ENCODE peak calls at places on chromosomes 5 and 9, in nine cellular contexts. One of them, this sample, is unnamed.
A peak's percentile ranks its signal among the peaks of the same experiment; 100 is the strongest.

GRCh38 chr9:128718475-128718874 is 5.5 kb downstream of the ZDHHC12 start:
- DNase-seq in transverse colon: no peak
- DNase-seq in adrenal gland: no peak
- DNase-seq in Peyer's patch: peak; percentile 54
- DNase-seq in A549: no peak
- DNase-seq in K562: no peak
- DNase-seq in breast epithelium: no peak
- DNase-seq in stomach: no peak
- DNase-seq in right lobe of liver: no peak
- DNase-seq in this sample: no peak

GRCh38 chr5:6404129-6404528 is 25.8 kb upstream of the MED10 start:
- DNase-seq in transverse colon: no peak
- DNase-seq in K562: no peak
- DNase-seq in right lobe of liver: no peak
- DNase-seq in A549: no peak
- DNase-seq in breast epithelium: no peak
- DNase-seq in adrenal gland: no peak
- DNase-seq in Peyer's patch: no peak
- DNase-seq in stomach: no peak
- DNase-seq in this sample: no peak

GRCh38 chr5:114237766-114238165 is 124.1 kb upstream of the KCNN2 start:
- DNase-seq in adrenal gland: no peak
- DNase-seq in K562: no peak
- DNase-seq in transverse colon: no peak
- DNase-seq in right lobe of liver: no peak
- DNase-seq in A549: peak; percentile 2
- DNase-seq in stomach: no peak
- DNase-seq in Peyer's patch: no peak
- DNase-seq in breast epithelium: no peak
- DNase-seq in this sample: no peak

GRCh38 chr5:157086751-157087359 is 22.0 kb downstream of the HAVCR2 start:
- DNase-seq in stomach: no peak
- DNase-seq in breast epithelium: no peak
- DNase-seq in adrenal gland: no peak
- DNase-seq in A549: no peak
- DNase-seq in right lobe of liver: no peak
- DNase-seq in transverse colon: no peak
- DNase-seq in K562: no peak
- DNase-seq in Peyer's patch: no peak
- DNase-seq in this sample: peak; percentile 4

GRCh38 chr9:137492464-137493162 is 33.5 kb upstream of the NSMF start:
- DNase-seq in right lobe of liver: no peak
- DNase-seq in A549: peak; percentile 58
- DNase-seq in breast epithelium: no peak
- DNase-seq in Peyer's patch: peak; percentile 63
- DNase-seq in transverse colon: peak; percentile 31
- DNase-seq in K562: peak; percentile 99
- DNase-seq in adrenal gland: no peak
- DNase-seq in stomach: no peak
- DNase-seq in this sample: no peak

GRCh38 chr9:2613730-2614271 is 7.8 kb upstream of the VLDLR start:
- DNase-seq in A549: no peak
- DNase-seq in Peyer's patch: no peak
- DNase-seq in transverse colon: no peak
- DNase-seq in breast epithelium: no peak
- DNase-seq in adrenal gland: no peak
- DNase-seq in K562: no peak
- DNase-seq in right lobe of liver: no peak
- DNase-seq in stomach: no peak
- DNase-seq in this sample: no peak

GRCh38 chr9:4859035-4859434 is 66.3 kb downstream of the RCL1 start:
- DNase-seq in right lobe of liver: peak; percentile 31
- DNase-seq in A549: no peak
- DNase-seq in breast epithelium: no peak
- DNase-seq in stomach: no peak
- DNase-seq in K562: no peak
- DNase-seq in transverse colon: no peak
- DNase-seq in adrenal gland: no peak
- DNase-seq in Peyer's patch: no peak
- DNase-seq in this sample: no peak

GRCh38 chr5:107670927-107671741 is at the start of gene EFNA5:
- DNase-seq in stomach: peak; percentile 46
- DNase-seq in right lobe of liver: peak; percentile 29
- DNase-seq in Peyer's patch: peak; percentile 54
- DNase-seq in K562: no peak
- DNase-seq in transverse colon: peak; percentile 41
- DNase-seq in breast epithelium: peak; percentile 56
- DNase-seq in adrenal gland: peak; percentile 27
- DNase-seq in A549: peak; percentile 30
- DNase-seq in this sample: peak; percentile 37

GRCh38 chr9:136529516-136530471 is 16.1 kb downstream of the NOTCH1 start:
- DNase-seq in transverse colon: no peak
- DNase-seq in adrenal gland: no peak
- DNase-seq in stomach: no peak
- DNase-seq in K562: no peak
- DNase-seq in A549: no peak
- DNase-seq in right lobe of liver: no peak
- DNase-seq in breast epithelium: no peak
- DNase-seq in Peyer's patch: no peak
- DNase-seq in this sample: no peak

GRCh38 chr5:159459132-159459627 is 128.9 kb upstream of the IL12B start:
- DNase-seq in breast epithelium: no peak
- DNase-seq in K562: no peak
- DNase-seq in adrenal gland: no peak
- DNase-seq in stomach: no peak
- DNase-seq in A549: no peak
- DNase-seq in transverse colon: no peak
- DNase-seq in Peyer's patch: no peak
- DNase-seq in right lobe of liver: no peak
- DNase-seq in this sample: no peak

GRCh38 chr5:159463590-159464321 is 133.5 kb upstream of the IL12B start:
- DNase-seq in Peyer's patch: no peak
- DNase-seq in transverse colon: no peak
- DNase-seq in stomach: no peak
- DNase-seq in right lobe of liver: no peak
- DNase-seq in adrenal gland: no peak
- DNase-seq in breast epithelium: no peak
- DNase-seq in K562: no peak
- DNase-seq in A549: peak; percentile 69
- DNase-seq in this sample: no peak

GRCh38 chr5:159458217-159458711 is 128.0 kb upstream of the IL12B start:
- DNase-seq in A549: no peak
- DNase-seq in breast epithelium: no peak
- DNase-seq in K562: no peak
- DNase-seq in stomach: no peak
- DNase-seq in Peyer's patch: no peak
- DNase-seq in adrenal gland: no peak
- DNase-seq in right lobe of liver: no peak
- DNase-seq in transverse colon: no peak
- DNase-seq in this sample: no peak

GRCh38 chr5:159456722-159457462 is 126.6 kb upstream of the IL12B start:
- DNase-seq in K562: no peak
- DNase-seq in transverse colon: no peak
- DNase-seq in A549: peak; percentile 35
- DNase-seq in breast epithelium: no peak
- DNase-seq in adrenal gland: no peak
- DNase-seq in stomach: no peak
- DNase-seq in Peyer's patch: no peak
- DNase-seq in right lobe of liver: no peak
- DNase-seq in this sample: no peak

DNA sequence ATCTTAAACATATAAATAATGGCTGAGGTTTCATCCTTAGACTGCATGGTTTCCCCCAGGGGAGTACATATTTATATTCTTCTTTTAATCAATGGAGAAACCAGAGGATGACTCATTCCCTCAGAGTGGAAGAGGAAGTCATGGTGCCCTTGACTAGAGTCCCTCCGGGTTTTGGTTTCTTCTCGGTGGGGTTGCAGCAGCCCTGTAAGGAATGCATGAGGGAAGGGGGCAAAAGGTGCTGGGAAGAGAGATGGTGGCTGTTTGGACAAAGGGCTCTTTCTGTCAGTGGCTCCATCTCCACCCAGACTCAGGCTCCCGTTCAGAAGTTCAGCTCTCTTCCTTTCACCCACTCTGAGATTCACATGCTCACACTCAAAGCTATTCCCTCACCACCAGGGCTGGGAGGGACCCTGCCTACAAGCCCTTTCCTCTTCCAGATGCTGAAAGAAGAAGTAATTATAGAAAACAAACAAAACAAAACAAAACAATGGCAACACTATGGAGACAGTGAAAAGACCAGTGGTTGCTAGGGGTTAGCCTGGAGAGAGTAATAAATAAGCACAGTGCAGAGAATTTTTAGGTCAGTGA is 129.8 kb upstream of the IL12B start:
- DNase-seq in stomach: no peak
- DNase-seq in adrenal gland: no peak
- DNase-seq in K562: no peak
- DNase-seq in breast epithelium: no peak
- DNase-seq in right lobe of liver: no peak
- DNase-seq in transverse colon: no peak
- DNase-seq in A549: no peak
- DNase-seq in Peyer's patch: no peak
- DNase-seq in this sample: no peak
- H3K4me3 ChIP-seq in stomach: no peak overlapping the region
- H3K4me3 ChIP-seq in adrenal gland: no peak overlapping the region
- H3K4me3 ChIP-seq in K562: no peak overlapping the region
- H3K4me3 ChIP-seq in breast epithelium: no peak overlapping the region
- H3K4me3 ChIP-seq in right lobe of liver: no peak overlapping the region
- H3K4me3 ChIP-seq in transverse colon: no peak overlapping the region
- H3K4me3 ChIP-seq in A549: no peak overlapping the region
- H3K4me3 ChIP-seq in Peyer's patch: no peak overlapping the region
- H3K4me3 ChIP-seq in this sample: no peak overlapping the region

GRCh38 chr5:672329-673139 is 20.6 kb downstream of the TPPP start:
- DNase-seq in A549: peak; percentile 95
- DNase-seq in Peyer's patch: peak; percentile 92
- DNase-seq in breast epithelium: peak; percentile 95
- DNase-seq in transverse colon: peak; percentile 78
- DNase-seq in adrenal gland: peak; percentile 50
- DNase-seq in right lobe of liver: peak; percentile 69
- DNase-seq in stomach: peak; percentile 64
- DNase-seq in K562: peak; percentile 52
- DNase-seq in this sample: peak; percentile 88

GRCh38 chr5:669842-670395 is 23.2 kb downstream of the TPPP start:
- DNase-seq in breast epithelium: peak; percentile 47
- DNase-seq in adrenal gland: no peak
- DNase-seq in A549: no peak
- DNase-seq in right lobe of liver: no peak
- DNase-seq in stomach: no peak
- DNase-seq in Peyer's patch: no peak
- DNase-seq in transverse colon: no peak
- DNase-seq in K562: no peak
- DNase-seq in this sample: no peak

GRCh38 chr5:670396-671270 is 22.5 kb downstream of the TPPP start:
- DNase-seq in Peyer's patch: no peak
- DNase-seq in right lobe of liver: no peak
- DNase-seq in A549: no peak
- DNase-seq in transverse colon: no peak
- DNase-seq in adrenal gland: no peak
- DNase-seq in breast epithelium: peak; percentile 49
- DNase-seq in K562: no peak
- DNase-seq in stomach: no peak
- DNase-seq in this sample: peak; percentile 86

GRCh38 chr5:673140-673836 is 19.9 kb downstream of the TPPP start:
- DNase-seq in right lobe of liver: no peak
- DNase-seq in K562: no peak
- DNase-seq in breast epithelium: peak; percentile 51
- DNase-seq in Peyer's patch: no peak
- DNase-seq in stomach: no peak
- DNase-seq in transverse colon: no peak
- DNase-seq in A549: no peak
- DNase-seq in adrenal gland: no peak
- DNase-seq in this sample: no peak

GRCh38 chr5:671459-672328 is 21.5 kb downstream of the TPPP start:
- DNase-seq in transverse colon: peak; percentile 80
- DNase-seq in breast epithelium: peak; percentile 82
- DNase-seq in adrenal gland: peak; percentile 73
- DNase-seq in K562: peak; percentile 81
- DNase-seq in Peyer's patch: peak; percentile 89
- DNase-seq in A549: peak; percentile 74
- DNase-seq in stomach: peak; percentile 78
- DNase-seq in right lobe of liver: peak; percentile 77
- DNase-seq in this sample: peak; percentile 59
- TF ChIP-seq POLR2A in transverse colon: no peak
- TF ChIP-seq POLR2A in breast epithelium: no peak
- TF ChIP-seq POLR2A in adrenal gland: peak; percentile 6
- TF ChIP-seq POLR2A in K562: peak; percentile 55
- TF ChIP-seq POLR2A in Peyer's patch: no peak
- TF ChIP-seq POLR2A in A549: no peak
- TF ChIP-seq POLR2A in stomach: no peak
- TF ChIP-seq POLR2A in right lobe of liver: no peak
- TF ChIP-seq POLR2A in this sample: no peak

GRCh38 chr9:35687306-35687705 is 2.4 kb downstream of the TPM2 start:
- DNase-seq in right lobe of liver: no peak
- DNase-seq in A549: no peak
- DNase-seq in adrenal gland: no peak
- DNase-seq in K562: no peak
- DNase-seq in breast epithelium: no peak
- DNase-seq in transverse colon: no peak
- DNase-seq in stomach: no peak
- DNase-seq in Peyer's patch: no peak
- DNase-seq in this sample: no peak

GRCh38 chr9:35686222-35687203 is 3.2 kb downstream of the TPM2 start:
- DNase-seq in transverse colon: no peak
- DNase-seq in Peyer's patch: no peak
- DNase-seq in breast epithelium: no peak
- DNase-seq in K562: no peak
- DNase-seq in right lobe of liver: no peak
- DNase-seq in adrenal gland: peak; percentile 52
- DNase-seq in A549: no peak
- DNase-seq in stomach: no peak
- DNase-seq in this sample: no peak

GRCh38 chr9:35684921-35685320 is 4.8 kb downstream of the TPM2 start:
- DNase-seq in A549: no peak
- DNase-seq in Peyer's patch: no peak
- DNase-seq in right lobe of liver: peak; percentile 8
- DNase-seq in breast epithelium: no peak
- DNase-seq in stomach: no peak
- DNase-seq in transverse colon: no peak
- DNase-seq in K562: no peak
- DNase-seq in adrenal gland: no peak
- DNase-seq in this sample: no peak

GRCh38 chr9:35683323-35683722 is 6.4 kb downstream of the TPM2 start:
- DNase-seq in breast epithelium: no peak
- DNase-seq in adrenal gland: no peak
- DNase-seq in transverse colon: no peak
- DNase-seq in A549: no peak
- DNase-seq in stomach: no peak
- DNase-seq in Peyer's patch: no peak
- DNase-seq in K562: no peak
- DNase-seq in right lobe of liver: no peak
- DNase-seq in this sample: no peak

GRCh38 chr9:35685506-35685905 is 4.2 kb downstream of the TPM2 start:
- DNase-seq in breast epithelium: no peak
- DNase-seq in adrenal gland: no peak
- DNase-seq in K562: no peak
- DNase-seq in Peyer's patch: no peak
- DNase-seq in right lobe of liver: peak; percentile 15
- DNase-seq in stomach: no peak
- DNase-seq in transverse colon: no peak
- DNase-seq in A549: no peak
- DNase-seq in this sample: no peak
- H3K4me3 ChIP-seq in breast epithelium: peak overlapping the region; percentile 81
- H3K4me3 ChIP-seq in adrenal gland: no peak overlapping the region
- H3K4me3 ChIP-seq in K562: no peak overlapping the region
- H3K4me3 ChIP-seq in Peyer's patch: no peak overlapping the region
- H3K4me3 ChIP-seq in right lobe of liver: no peak overlapping the region
- H3K4me3 ChIP-seq in stomach: peak overlapping the region; percentile 75
- H3K4me3 ChIP-seq in transverse colon: peak overlapping the region; percentile 64
- H3K4me3 ChIP-seq in A549: no peak overlapping the region
- H3K4me3 ChIP-seq in this sample: no peak overlapping the region

GRCh38 chr9:113150670-113151591 is at the start of gene SLC31A2:
- DNase-seq in transverse colon: peak; percentile 92
- DNase-seq in A549: peak; percentile 88
- DNase-seq in breast epithelium: peak; percentile 86
- DNase-seq in right lobe of liver: peak; percentile 94
- DNase-seq in stomach: peak; percentile 93
- DNase-seq in K562: peak; percentile 95
- DNase-seq in adrenal gland: peak; percentile 89
- DNase-seq in Peyer's patch: peak; percentile 93
- DNase-seq in this sample: peak; percentile 98
- TF ChIP-seq POLR2A in transverse colon: peak; percentile 80
- TF ChIP-seq POLR2A in A549: peak; percentile 41
- TF ChIP-seq POLR2A in breast epithelium: no peak
- TF ChIP-seq POLR2A in right lobe of liver: peak; percentile 90
- TF ChIP-seq POLR2A in stomach: no peak
- TF ChIP-seq POLR2A in K562: peak; percentile 70
- TF ChIP-seq POLR2A in adrenal gland: peak; percentile 83
- TF ChIP-seq POLR2A in Peyer's patch: peak; percentile 83
- TF ChIP-seq POLR2A in this sample: no peak